ENCODE peak calls at places on chromosomes 6 and 20, in ten cellular contexts. A, W, D, U, T, C, B, R, G and L are unnamed samples. For H3K36me3, the result is how much of the 10 kb centered on the place peaks cover.

GRCh38 chr6:4178737-4179333 is 43.5 kb upstream of the ECI2 start:
- DNase-seq in A (no peak), W (no peak), D (no peak), U (no peak), T (no peak), C (no peak), B (peak), R (no peak), G (no peak), L (no peak)

GRCh38 chr6:139485742-139486475 is 111.5 kb upstream of the CITED2 start:
- DNase-seq in A (no peak), W (no peak), D (no peak), U (no peak), T (no peak), C (no peak), B (no peak), R (no peak), G (no peak), L (no peak)

GRCh38 chr20:22771706-22772105 is 187.3 kb upstream of the FOXA2 start:
- DNase-seq in A (no peak), W (no peak), D (no peak), U (no peak), T (no peak), C (no peak), B (no peak), R (no peak), G (no peak), L (no peak)

GRCh38 chr6:16602035-16602434 is 159.2 kb downstream of the ATXN1 start:
- DNase-seq in A (no peak), W (no peak), D (no peak), U (no peak), T (peak), C (no peak), B (no peak), R (no peak), G (no peak), L (no peak)

GRCh38 chr6:135182120-135182992 is 1.2 kb downstream of the MYB start:
- DNase-seq in A (no peak), W (peak), D (no peak), U (peak), T (no peak), C (peak), B (no peak), R (no peak), G (no peak), L (no peak)

GRCh38 chr6:149680490-149680889 is 32.0 kb upstream of the KATNA1 start:
- DNase-seq in A (no peak), W (no peak), D (no peak), U (no peak), T (no peak), C (no peak), B (no peak), R (no peak), G (no peak), L (no peak)

GRCh38 chr6:30100585-30101422 is 12.1 kb downstream of the TRIM31 start:
- DNase-seq in A (no peak), W (peak), D (no peak), U (peak), T (no peak), C (no peak), B (peak), R (no peak), G (no peak), L (no peak)

GRCh38 chr6:118285791-118286190 is 262.3 kb upstream of the PLN start:
- DNase-seq in A (no peak), W (no peak), D (no peak), U (no peak), T (no peak), C (no peak), B (no peak), R (no peak), G (no peak), L (no peak)

GRCh38 chr6:144344651-144345050 is 59.5 kb downstream of the UTRN start:
- DNase-seq in A (no peak), W (no peak), D (no peak), U (no peak), T (no peak), C (no peak), B (no peak), R (no peak), G (no peak), L (no peak)

GRCh38 chr6:144341831-144342527 is 56.8 kb downstream of the UTRN start:
- DNase-seq in A (no peak), W (no peak), D (no peak), U (no peak), T (no peak), C (no peak), B (no peak), R (no peak), G (no peak), L (no peak)

GRCh38 chr6:144345451-144345850 is 60.3 kb downstream of the UTRN start:
- DNase-seq in A (no peak), W (no peak), D (no peak), U (no peak), T (no peak), C (no peak), B (no peak), R (no peak), G (no peak), L (no peak)

GRCh38 chr6:144346719-144347446 is 61.7 kb downstream of the UTRN start:
- DNase-seq in A (no peak), W (peak), D (peak), U (no peak), T (no peak), C (no peak), B (no peak), R (peak), G (no peak), L (peak)

DNA sequence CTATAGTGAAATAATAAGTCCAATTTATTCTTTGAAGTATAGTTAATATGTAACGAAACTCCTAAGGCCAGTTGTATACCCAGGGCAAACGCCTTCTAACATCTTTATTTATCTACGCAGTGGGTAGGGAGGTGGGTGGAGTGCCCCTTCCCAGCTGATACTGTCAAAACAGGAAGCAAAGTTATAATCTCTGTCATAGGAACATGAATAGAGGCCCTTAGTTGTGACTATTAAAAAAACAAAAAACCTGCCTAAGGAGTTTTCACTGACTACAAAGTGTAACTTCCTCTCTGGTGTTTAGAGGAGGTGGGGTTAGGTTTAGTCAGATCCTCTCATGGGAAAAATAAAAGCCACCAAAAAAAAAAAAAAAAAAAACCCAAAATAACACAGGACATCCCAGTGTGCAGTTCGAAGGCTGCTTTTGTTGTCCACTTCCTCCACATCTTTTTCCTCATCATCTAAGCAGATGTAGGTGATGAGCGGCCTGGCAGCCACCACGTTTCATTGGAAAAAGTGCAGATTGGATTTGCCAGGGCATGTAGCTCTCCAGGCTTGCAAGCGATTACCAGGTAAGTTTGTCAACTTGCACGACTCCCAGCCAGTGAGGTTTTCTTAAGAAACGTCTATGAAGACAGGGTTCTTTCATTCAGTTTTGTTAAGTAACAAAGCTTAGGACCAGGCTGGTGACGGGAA is 58.7 kb downstream of the UTRN start:
- DNase-seq in A (no peak), W (no peak), D (no peak), U (no peak), T (no peak), C (peak), B (no peak), R (no peak), G (no peak), L (no peak)
- H3K4me3 ChIP-seq in A (peak), W (no peak), D (no peak), U (no peak), T (peak), C (peak), B (no peak), R (no peak), G (no peak), L (no peak)

GRCh38 chr20:16662462-16662861 is 67.4 kb upstream of the SNRPB2 start:
- DNase-seq in A (no peak), W (no peak), D (no peak), U (no peak), T (no peak), C (no peak), B (no peak), R (no peak), G (no peak), L (no peak)

GRCh38 chr20:16671753-16672152 is 58.1 kb upstream of the SNRPB2 start:
- DNase-seq in A (no peak), W (no peak), D (no peak), U (no peak), T (no peak), C (no peak), B (no peak), R (no peak), G (no peak), L (no peak)

GRCh38 chr20:16664031-16664430 is 65.8 kb upstream of the SNRPB2 start:
- DNase-seq in A (no peak), W (no peak), D (no peak), U (no peak), T (no peak), C (no peak), B (no peak), R (no peak), G (no peak), L (no peak)

GRCh38 chr20:16661738-16662137 is 68.1 kb upstream of the SNRPB2 start:
- DNase-seq in A (no peak), W (no peak), D (no peak), U (no peak), T (no peak), C (no peak), B (no peak), R (no peak), G (no peak), L (no peak)

GRCh38 chr20:16666272-16666671 is 63.6 kb upstream of the SNRPB2 start:
- DNase-seq in A (no peak), W (no peak), D (no peak), U (no peak), T (no peak), C (no peak), B (no peak), R (no peak), G (no peak), L (no peak)
- TF ChIP-seq CTCF in A (no peak), W (no peak), D (no peak), U (peak), T (peak), C (no peak), B (no peak), R (peak), G (no peak), L (no peak)

GRCh38 chr20:41081276-41081814 is 52.7 kb downstream of the TOP1 start:
- DNase-seq in A (no peak), W (no peak), D (peak), U (no peak), T (no peak), C (no peak), B (no peak), R (peak), G (no peak), L (no peak)

GRCh38 chr20:41076776-41077175 is 48.2 kb downstream of the TOP1 start:
- DNase-seq in A (no peak), W (no peak), D (no peak), U (no peak), T (no peak), C (no peak), B (no peak), R (no peak), G (no peak), L (no peak)

GRCh38 chr20:41080866-41081265 is 52.2 kb downstream of the TOP1 start:
- DNase-seq in A (no peak), W (no peak), D (peak), U (no peak), T (no peak), C (no peak), B (no peak), R (peak), G (no peak), L (no peak)

GRCh38 chr20:41079066-41079465 is 50.4 kb downstream of the TOP1 start:
- DNase-seq in A (no peak), W (no peak), D (no peak), U (peak), T (no peak), C (no peak), B (no peak), R (no peak), G (no peak), L (no peak)

GRCh38 chr20:41078329-41078728 is 49.7 kb downstream of the TOP1 start:
- DNase-seq in A (no peak), W (no peak), D (peak), U (peak), T (no peak), C (no peak), B (no peak), R (peak), G (no peak), L (no peak)
- H3K36me3 ChIP-seq in A (under half), W (under half), D (under half), U (under half), T (under half), C (under half), B (under half), R (under half), G (under half), L (under half)

GRCh38 chr6:12009904-12010634 is 2.0 kb upstream of the HIVEP1 start:
- DNase-seq in A (no peak), W (no peak), D (peak), U (no peak), T (no peak), C (no peak), B (no peak), R (peak), G (no peak), L (no peak)
- H3K4me3 ChIP-seq in A (peak), W (peak), D (peak), U (peak), T (peak), C (peak), B (no peak), R (peak), G (peak), L (peak)